ENCODE peak calls at places on chromosomes 6 and 20, in four cellular contexts. P is K562, T is right lobe of liver, L is esophagus squamous epithelium. R is an unnamed sample.

GRCh38 chr6:139338845-139339244 is 35.6 kb downstream of the CITED2 start:
- DNase-seq in P (no peak), T (no peak), L (no peak), R (peak; percentile 62)

GRCh38 chr20:37225146-37225545 is 36.5 kb downstream of the GHRH start:
- DNase-seq in P (no peak), T (no peak), L (no peak), R (no peak)

GRCh38 chr20:21046413-21047070 is 59.6 kb downstream of the LINC00237 start:
- DNase-seq in P (no peak), T (no peak), L (no peak), R (no peak)

GRCh38 chr6:82205793-82206425 is 41.6 kb downstream of the IBTK start:
- DNase-seq in P (peak; percentile 11), T (no peak), L (no peak), R (no peak)

GRCh38 chr6:46263709-46264091 is 92.9 kb upstream of the ENPP5 start:
- DNase-seq in P (no peak), T (no peak), L (no peak), R (no peak)

GRCh38 chr6:131792091-131792496 is 15.7 kb upstream of the ENPP1 start:
- DNase-seq in P (no peak), T (no peak), L (no peak), R (no peak)

GRCh38 chr6:37433657-37434271 is 743 bp downstream of the CMTR1 start:
- DNase-seq in P (peak; percentile 42), T (no peak), L (no peak), R (no peak)

GRCh38 chr6:40274058-40274457 is 313.1 kb downstream of the LRFN2 start:
- DNase-seq in P (no peak), T (no peak), L (no peak), R (no peak)

GRCh38 chr6:139028242-139028657 is 295 bp upstream of the ABRACL start:
- DNase-seq in P (no peak), T (no peak), L (no peak), R (no peak)

DNA sequence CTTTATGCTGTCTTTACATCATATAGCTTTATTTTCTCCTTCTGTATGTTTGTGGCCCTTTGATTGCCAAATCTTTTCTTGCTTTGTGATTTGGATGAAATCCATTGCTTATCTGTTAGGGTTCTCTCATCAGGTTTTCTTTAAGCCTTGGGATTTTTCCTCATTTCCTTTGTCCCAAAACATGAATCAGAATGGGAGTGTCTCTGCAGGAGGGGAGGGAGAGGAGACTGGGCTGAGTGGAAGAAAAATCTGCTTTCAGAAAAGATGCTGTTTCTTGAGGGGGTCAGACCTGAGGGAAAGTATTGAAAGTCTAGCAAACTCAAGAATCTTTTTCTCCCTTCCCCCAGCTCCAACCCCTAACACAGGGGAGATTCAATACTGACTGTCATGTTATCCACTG is 758.1 kb upstream of the MMS22L start:
- DNase-seq in P (no peak), T (no peak), L (no peak), R (no peak)
- H3K4me3 ChIP-seq in P (no peak overlapping the region), T (no peak overlapping the region), L (no peak overlapping the region), R (no peak overlapping the region)

GRCh38 chr20:44976698-44977097 is 10.4 kb downstream of the STK4 start:
- DNase-seq in P (no peak), T (no peak), L (no peak), R (no peak)

GRCh38 chr20:44983095-44983674 is 16.9 kb downstream of the STK4 start:
- DNase-seq in P (no peak), T (no peak), L (no peak), R (no peak)

GRCh38 chr20:44981736-44982406 is 15.6 kb downstream of the STK4 start:
- DNase-seq in P (no peak), T (no peak), L (no peak), R (no peak)

DNA sequence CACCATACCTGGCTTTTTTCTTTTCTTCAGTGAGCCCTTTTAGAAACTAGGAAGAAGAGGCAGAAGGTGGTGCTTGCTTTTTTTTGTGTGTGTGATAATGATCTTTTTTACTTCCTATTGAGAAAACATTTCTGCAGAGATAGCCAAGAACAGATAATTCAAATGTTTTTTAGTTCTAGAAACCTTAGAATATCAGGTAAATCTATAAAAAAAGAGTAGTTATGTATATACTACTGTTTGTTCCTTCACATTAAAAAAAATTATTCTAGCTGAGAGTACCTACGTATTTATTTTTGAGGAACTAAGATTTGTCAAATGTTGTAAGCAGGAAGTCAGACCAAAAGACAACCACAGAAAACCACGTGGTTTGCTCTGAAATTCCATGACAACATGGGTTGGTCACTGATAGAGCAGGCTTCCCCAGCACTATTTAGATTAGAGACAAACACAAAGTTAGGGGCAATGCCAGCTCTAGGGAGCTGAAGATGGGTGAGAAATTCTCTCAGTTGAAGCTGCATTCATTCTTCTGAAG is 12.8 kb downstream of the STK4 start:
- DNase-seq in P (no peak), T (no peak), L (no peak), R (peak; percentile 62)
- TF ChIP-seq POLR2A in P (no peak), T (no peak), L (no peak), R (no peak)

GRCh38 chr6:168914070-168914469 is 339.6 kb downstream of the THBS2 start:
- DNase-seq in P (no peak), T (no peak), L (no peak), R (no peak)

GRCh38 chr6:168915855-168916254 is 337.8 kb downstream of the THBS2 start:
- DNase-seq in P (no peak), T (no peak), L (no peak), R (no peak)

GRCh38 chr6:168919455-168920179 is 334.0 kb downstream of the THBS2 start:
- DNase-seq in P (no peak), T (no peak), L (no peak), R (no peak)

GRCh38 chr6:168915242-168915641 is 338.4 kb downstream of the THBS2 start:
- DNase-seq in P (no peak), T (no peak), L (no peak), R (no peak)

GRCh38 chr6:168916576-168917207 is 337.0 kb downstream of the THBS2 start:
- DNase-seq in P (no peak), T (no peak), L (no peak), R (peak; percentile 24)
- H3K4me1 ChIP-seq in P (peaks cover 3% of the 10 kb centered on the region), T (no peaks in the 10 kb centered on the region), L (no peaks in the 10 kb centered on the region), R (peaks cover 13% of the 10 kb centered on the region)

GRCh38 chr6:87152528-87152950 is 2.8 kb upstream of the ZNF292 start:
- DNase-seq in P (no peak), T (no peak), L (no peak), R (peak; percentile 10)
- H3K4me3 ChIP-seq in P (no peak overlapping the region), T (peak overlapping the region; percentile 51), L (peak overlapping the region; percentile 47), R (peak overlapping the region; percentile 59)

GRCh38 chr6:11535801-11536230 is 1.7 kb upstream of the TMEM170B start:
- DNase-seq in P (no peak), T (no peak), L (no peak), R (no peak)

GRCh38 chr6:11538049-11538798 is 675 bp downstream of the TMEM170B start:
- DNase-seq in P (peak; percentile 26), T (peak; percentile 63), L (no peak), R (no peak)

GRCh38 chr6:11536795-11537194 is 754 bp upstream of the TMEM170B start:
- DNase-seq in P (peak; percentile 11), T (no peak), L (no peak), R (no peak)

GRCh38 chr6:11538799-11539468 is 1.4 kb downstream of the TMEM170B start:
- DNase-seq in P (no peak), T (no peak), L (no peak), R (no peak)

GRCh38 chr6:11537229-11538048 is at the start of gene TMEM170B:
- DNase-seq in P (peak; percentile 99), T (peak; percentile 97), L (peak; percentile 89), R (peak; percentile 78)
- TF ChIP-seq POLR2A in P (no peak), T (peak; percentile 62), L (no peak), R (peak; percentile 69)

GRCh38 chr6:39228992-39229767 is at the start of gene KCNK5:
- DNase-seq in P (peak; percentile 98), T (peak; percentile 96), L (peak; percentile 9), R (peak; percentile 70)
- H3K4me1 ChIP-seq in P (peaks cover 35% of the 10 kb centered on the region), T (no peaks in the 10 kb centered on the region), L (no peaks in the 10 kb centered on the region), R (peaks cover 17% of the 10 kb centered on the region)

GRCh38 chr6:140908505-140908904 is 1224.2 kb upstream of the GJE1 start:
- DNase-seq in P (no peak), T (no peak), L (no peak), R (no peak)
- H3K4me3 ChIP-seq in P (no peak overlapping the region), T (no peak overlapping the region), L (no peak overlapping the region), R (no peak overlapping the region)

GRCh38 chr6:27840572-27840971 is 71.6 kb downstream of the OR2B2 start:
- DNase-seq in P (no peak), T (no peak), L (no peak), R (no peak)

GRCh38 chr6:27836783-27837635 is 75.2 kb downstream of the OR2B2 start:
- DNase-seq in P (peak; percentile 51), T (no peak), L (no peak), R (peak; percentile 61)

GRCh38 chr6:27836080-27836782 is 76.0 kb downstream of the OR2B2 start:
- DNase-seq in P (no peak), T (no peak), L (no peak), R (no peak)

GRCh38 chr6:27839303-27840081 is 72.7 kb downstream of the OR2B2 start:
- DNase-seq in P (no peak), T (peak; percentile 76), L (no peak), R (no peak)

DNA sequence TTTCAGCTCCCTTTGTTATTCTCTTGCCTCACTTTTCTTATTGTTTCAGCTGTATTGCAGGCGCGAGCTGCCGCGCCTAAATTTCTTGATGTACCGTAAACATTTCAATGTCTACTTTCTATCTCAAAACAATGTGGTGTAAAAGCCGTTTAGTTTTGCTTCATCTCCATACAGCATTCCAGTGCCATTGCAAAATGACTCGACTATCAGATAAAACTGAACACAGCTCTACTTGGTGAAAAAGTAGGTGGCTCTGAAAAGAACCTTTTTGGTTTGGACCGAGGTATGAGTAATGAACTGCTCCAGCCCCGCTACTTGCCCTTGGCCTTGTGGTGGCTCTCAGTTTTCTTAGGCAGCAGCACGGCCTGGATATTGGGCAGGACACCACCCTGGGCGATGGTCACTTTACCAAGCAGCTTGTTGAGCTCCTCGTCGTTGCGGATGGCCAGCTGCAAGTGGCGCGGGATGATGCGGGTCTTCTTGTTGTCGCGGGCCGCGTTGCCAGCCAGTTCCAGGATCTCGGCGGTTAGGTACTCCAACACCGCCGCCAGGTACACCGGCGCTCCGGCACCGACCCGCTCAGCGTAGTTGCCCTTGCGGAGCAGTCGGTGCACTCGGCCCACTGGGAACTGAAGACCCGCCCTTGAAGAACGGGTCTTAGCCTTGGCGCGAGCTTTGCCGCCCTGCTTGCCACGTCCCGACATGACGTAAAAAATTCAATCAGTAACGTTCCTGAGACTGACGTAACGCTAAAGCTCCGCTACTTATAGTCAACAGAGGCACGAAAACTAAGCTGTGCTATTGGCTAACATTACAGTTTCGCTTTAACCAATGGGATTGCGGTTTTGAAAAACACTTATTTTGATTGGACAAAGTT is 74.3 kb downstream of the OR2B2 start:
- DNase-seq in P (peak; percentile 85), T (peak; percentile 88), L (peak; percentile 42), R (peak; percentile 44)
- TF ChIP-seq POLR2A in P (no peak), T (no peak), L (no peak), R (peak; percentile 93)

GRCh38 chr6:92910636-92911035 is 508.7 kb downstream of the EPHA7 start:
- DNase-seq in P (no peak), T (no peak), L (no peak), R (no peak)
- H3K4me1 ChIP-seq in P (no peaks in the 10 kb centered on the region), T (no peaks in the 10 kb centered on the region), L (no peaks in the 10 kb centered on the region), R (no peaks in the 10 kb centered on the region)

GRCh38 chr6:11428351-11428750 is 109.2 kb upstream of the TMEM170B start:
- DNase-seq in P (no peak), T (no peak), L (no peak), R (no peak)
- H3K4me3 ChIP-seq in P (no peak overlapping the region), T (no peak overlapping the region), L (no peak overlapping the region), R (no peak overlapping the region)